ENCODE peak calls at places on chromosomes 2 and 18, in four cellular contexts. G is mesendoderm, F is IMR-90, W is neuronal stem cell. T is an unnamed sample. For H3K4me1, the result is how much of the 10 kb centered on the place peaks cover.

GRCh38 chr2:209305746-209306196 is 118.1 kb upstream of the MAP2 start:
- DNase-seq in F (no peak), G (peak), W (no peak), T (no peak)

GRCh38 chr18:63262369-63263335 is 56.9 kb downstream of the BCL2 start:
- DNase-seq in G (no peak), W (no peak), F (no peak), T (no peak)

GRCh38 chr2:137173514-137173913 is 408.2 kb downstream of the THSD7B start:
- DNase-seq in G (peak), F (no peak), W (no peak), T (peak)

GRCh38 chr18:23623040-23623439 is 36.7 kb upstream of the NPC1 start:
- DNase-seq in G (no peak), F (no peak), W (no peak), T (no peak)

GRCh38 chr2:10495988-10496313 is 47.8 kb upstream of the ODC1 start:
- DNase-seq in G (no peak), W (no peak), F (no peak), T (no peak)

GRCh38 chr2:64214281-64215115 is 70.3 kb upstream of the PELI1 start:
- DNase-seq in G (no peak), F (no peak), W (no peak), T (no peak)

GRCh38 chr2:197125000-197125399 is 185.6 kb downstream of the ANKRD44 start:
- DNase-seq in G (no peak), W (no peak), F (peak), T (peak)

GRCh38 chr2:61785583-61785982 is 68.3 kb downstream of the FAM161A start:
- DNase-seq in F (no peak), W (no peak), G (no peak), T (no peak)

GRCh38 chr2:9102861-9103662 is 99.6 kb upstream of the MBOAT2 start:
- DNase-seq in W (no peak), F (no peak), G (peak), T (peak)

GRCh38 chr2:40403233-40403841 is 48.6 kb downstream of the SLC8A1 start:
- DNase-seq in F (peak), W (no peak), G (no peak), T (peak)

GRCh38 chr2:3222636-3223035 is 155.0 kb downstream of the EIPR1 start:
- DNase-seq in F (no peak), W (no peak), G (peak), T (no peak)

GRCh38 chr2:11056614-11057013 is 98.7 kb upstream of the SLC66A3 start:
- DNase-seq in W (no peak), F (peak), G (no peak), T (peak)

GRCh38 chr18:4319738-4320677 is 135.1 kb downstream of the DLGAP1 start:
- DNase-seq in F (no peak), W (no peak), G (no peak), T (no peak)

GRCh38 chr2:241887806-241888522 is 18.4 kb downstream of the RTP5 start:
- DNase-seq in W (no peak), F (no peak), G (no peak), T (no peak)

GRCh38 chr2:64018715-64019082 is 529 bp downstream of the VPS54 start:
- DNase-seq in W (peak), G (peak), F (no peak), T (peak)

GRCh38 chr18:21571763-21572162 is 28.7 kb downstream of the ESCO1 start:
- DNase-seq in G (no peak), W (no peak), F (no peak), T (no peak)

GRCh38 chr18:48933578-48934399 is 17.0 kb downstream of the SMAD7 start:
- DNase-seq in W (no peak), G (no peak), F (no peak), T (no peak)

GRCh38 chr2:11446733-11447248 is 19.2 kb downstream of the E2F6 start:
- DNase-seq in F (peak), W (peak), G (peak), T (peak)

GRCh38 chr2:55891671-55892071 is 31.9 kb downstream of the EFEMP1 start:
- DNase-seq in G (no peak), F (no peak), W (no peak), T (peak)

GRCh38 chr18:65754121-65754520 is 3.3 kb downstream of the CDH7 start:
- DNase-seq in G (peak), F (no peak), W (no peak), T (peak)

GRCh38 chr2:219743548-219743947 is 116.1 kb downstream of the SLC4A3 start:
- DNase-seq in F (no peak), G (no peak), W (no peak), T (no peak)

GRCh38 chr2:48364100-48364499 is 165.9 kb upstream of the STON1 start:
- DNase-seq in F (no peak), G (no peak), W (no peak), T (no peak)

GRCh38 chr2:190097115-190097514 is 34.6 kb upstream of the MSTN start:
- DNase-seq in G (no peak), W (no peak), F (no peak), T (no peak)

GRCh38 chr2:240713928-240714746 is 22.5 kb downstream of the AQP12A start:
- DNase-seq in W (no peak), G (no peak), F (no peak), T (no peak)

GRCh38 chr2:122491011-122491410 is 735.6 kb downstream of the TSN start:
- DNase-seq in W (no peak), F (no peak), G (no peak), T (no peak)

GRCh38 chr2:166234112-166234846 is 106.5 kb upstream of the SCN1A start:
- DNase-seq in W (no peak), G (peak), F (peak), T (peak)

GRCh38 chr2:53438056-53438455 is 329.5 kb upstream of the CHAC2 start:
- DNase-seq in F (no peak), W (no peak), G (no peak), T (no peak)

GRCh38 chr2:132604561-132604960 is 65.4 kb downstream of the LYPD1 start:
- DNase-seq in G (no peak), F (no peak), W (no peak), T (no peak)

GRCh38 chr2:241558532-241559488 is at the start of gene BOK:
- DNase-seq in W (no peak), G (peak), F (peak), T (peak)

GRCh38 chr18:8279931-8280330 is 329.3 kb upstream of the RAB12 start:
- DNase-seq in G (no peak), F (no peak), W (no peak), T (no peak)

GRCh38 chr2:192196451-192197194 is 1.9 kb upstream of the TMEFF2 start:
- DNase-seq in F (no peak), W (peak), G (peak), T (peak)

GRCh38 chr2:96163768-96164429 is 18.7 kb upstream of the DUSP2 start:
- DNase-seq in G (no peak), W (no peak), F (no peak), T (no peak)

GRCh38 chr2:136058262-136058661 is 59.7 kb downstream of the CXCR4 start:
- DNase-seq in F (no peak), W (no peak), G (peak), T (no peak)

GRCh38 chr2:59354498-59354897 is 1113.4 kb upstream of the FANCL start:
- DNase-seq in W (no peak), F (no peak), G (no peak), T (no peak)

GRCh38 chr2:221554769-221555510 is 17.2 kb downstream of the EPHA4 start:
- DNase-seq in G (peak), F (peak), W (peak), T (no peak)

GRCh38 chr2:75552222-75552621 is 8.5 kb downstream of the EVA1A start:
- DNase-seq in F (no peak), G (no peak), W (no peak), T (no peak)

GRCh38 chr2:162244559-162245031 is 1.4 kb upstream of the FAP start:
- DNase-seq in G (no peak), W (no peak), F (peak), T (peak)

GRCh38 chr2:174486614-174487535 is at the start of gene GPR155:
- DNase-seq in G (peak), W (peak), F (peak), T (peak)

GRCh38 chr2:226991663-226992062 is 155.8 kb downstream of the RHBDD1 start:
- DNase-seq in W (no peak), F (no peak), G (no peak), T (no peak)

GRCh38 chr2:112151701-112152440 is 13.7 kb downstream of the FBLN7 start:
- DNase-seq in F (no peak), W (no peak), G (no peak), T (no peak)

GRCh38 chr2:112150447-112150846 is 12.3 kb downstream of the FBLN7 start:
- DNase-seq in F (peak), W (no peak), G (peak), T (peak)

GRCh38 chr2:112149866-112150435 is 11.8 kb downstream of the FBLN7 start:
- DNase-seq in F (no peak), W (no peak), G (no peak), T (no peak)

GRCh38 chr2:112150851-112151250 is 12.7 kb downstream of the FBLN7 start:
- DNase-seq in F (no peak), G (no peak), W (no peak), T (no peak)

GRCh38 chr2:112151275-112151674 is 13.1 kb downstream of the FBLN7 start:
- DNase-seq in G (no peak), W (no peak), F (no peak), T (no peak)
- H3K4me1 ChIP-seq in G (under half), W (under half), F (under half), T (under half)

DNA sequence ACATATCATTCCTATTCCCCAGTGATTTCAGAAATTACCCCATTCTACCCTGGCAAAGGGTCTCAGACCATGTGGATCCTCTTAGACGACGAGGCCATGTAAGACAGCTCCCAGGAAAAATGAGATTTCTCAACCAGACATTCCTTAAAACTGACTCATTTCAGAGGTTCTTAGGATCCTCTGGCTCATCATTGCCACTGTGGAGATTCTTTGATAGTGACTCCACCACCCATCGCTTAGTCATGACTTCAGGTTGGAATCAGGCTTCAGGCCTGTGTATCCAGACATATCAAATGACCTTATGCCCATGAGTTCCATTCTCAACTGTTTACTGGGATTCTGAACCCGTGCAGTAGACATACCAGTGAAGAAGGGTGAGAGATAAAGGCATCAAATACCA is 245.6 kb upstream of the TCF4 start:
- DNase-seq in F (peak), G (peak), W (no peak), T (peak)
- H2BK120ac ChIP-seq in F (peak), G (no peak), W (no peak), T (no peak)

DNA sequence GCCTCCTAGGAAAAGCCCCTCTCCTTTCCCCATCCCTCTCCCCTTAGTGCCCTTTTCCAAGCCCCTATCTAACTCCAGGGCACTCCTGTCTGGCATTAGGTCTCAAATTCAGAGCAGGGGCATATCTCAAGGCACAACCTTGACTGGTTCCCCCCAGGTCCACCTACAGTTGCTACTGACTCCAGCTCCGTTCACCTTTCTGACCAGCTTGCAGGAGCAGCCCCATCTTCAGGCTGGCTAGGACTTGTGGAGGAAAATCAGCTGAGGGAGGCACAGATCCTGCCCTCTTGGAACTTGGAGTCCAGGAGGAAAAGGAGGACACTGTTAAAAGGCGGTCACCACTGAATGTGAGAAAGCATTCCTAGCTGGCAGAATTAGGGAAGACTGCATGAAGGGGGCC is 152.4 kb downstream of the ZFP36L2 start:
- DNase-seq in W (no peak), G (no peak), F (no peak), T (no peak)
- H3K4me1 ChIP-seq in W (under half), G (under half), F (under half), T (under half)

GRCh38 chr2:33180915-33181314 is 234.2 kb downstream of the LTBP1 start:
- DNase-seq in W (no peak), G (no peak), F (no peak), T (no peak)
- H2BK120ac ChIP-seq in W (no peak), G (no peak), F (no peak), T (no peak)